ENCODE peak calls at places on chromosome 14, in seven cellular contexts. One of them, this sample, is unnamed.

GRCh38 chr14:61630399-61630798 is 64.9 kb upstream of the HIF1A start:
- DNase-seq in lower leg skin: no peak
- DNase-seq in epithelial cell of proximal tubule: no peak
- DNase-seq in Peyer's patch: no peak
- DNase-seq in lung: no peak
- DNase-seq in epithelial cell of esophagus: no peak
- DNase-seq in GM12865: no peak
- DNase-seq in this sample: no peak

GRCh38 chr14:47948981-47949380 is 273.6 kb upstream of the MDGA2 start:
- DNase-seq in Peyer's patch: no peak
- DNase-seq in epithelial cell of proximal tubule: no peak
- DNase-seq in GM12865: no peak
- DNase-seq in lower leg skin: no peak
- DNase-seq in lung: no peak
- DNase-seq in epithelial cell of esophagus: no peak
- DNase-seq in this sample: no peak

GRCh38 chr14:59271734-59272133 is 83.3 kb downstream of the DAAM1 start:
- DNase-seq in epithelial cell of proximal tubule: no peak
- DNase-seq in GM12865: no peak
- DNase-seq in Peyer's patch: no peak
- DNase-seq in lower leg skin: no peak
- DNase-seq in epithelial cell of esophagus: peak; percentile 19
- DNase-seq in lung: no peak
- DNase-seq in this sample: peak; percentile 66

GRCh38 chr14:88130057-88130432 is 125.1 kb downstream of the GPR65 start:
- DNase-seq in GM12865: no peak
- DNase-seq in lower leg skin: no peak
- DNase-seq in Peyer's patch: no peak
- DNase-seq in lung: no peak
- DNase-seq in epithelial cell of proximal tubule: no peak
- DNase-seq in epithelial cell of esophagus: no peak
- DNase-seq in this sample: no peak

GRCh38 chr14:23177181-23177580 is 6.3 kb downstream of the SLC7A8 start:
- DNase-seq in lower leg skin: no peak
- DNase-seq in GM12865: no peak
- DNase-seq in epithelial cell of esophagus: no peak
- DNase-seq in epithelial cell of proximal tubule: no peak
- DNase-seq in Peyer's patch: no peak
- DNase-seq in lung: no peak
- DNase-seq in this sample: no peak

GRCh38 chr14:71021347-71022014 is 114.2 kb downstream of the PCNX1 start:
- DNase-seq in GM12865: no peak
- DNase-seq in Peyer's patch: no peak
- DNase-seq in epithelial cell of proximal tubule: no peak
- DNase-seq in lung: no peak
- DNase-seq in epithelial cell of esophagus: no peak
- DNase-seq in lower leg skin: no peak
- DNase-seq in this sample: peak; percentile 73

GRCh38 chr14:21534576-21534975 is 8.4 kb upstream of the SALL2 start:
- DNase-seq in lung: no peak
- DNase-seq in GM12865: no peak
- DNase-seq in Peyer's patch: no peak
- DNase-seq in epithelial cell of esophagus: no peak
- DNase-seq in lower leg skin: no peak
- DNase-seq in epithelial cell of proximal tubule: no peak
- DNase-seq in this sample: no peak

GRCh38 chr14:101062065-101062450 is 158.5 kb upstream of the RTL1 start:
- DNase-seq in Peyer's patch: no peak
- DNase-seq in epithelial cell of esophagus: no peak
- DNase-seq in epithelial cell of proximal tubule: no peak
- DNase-seq in lower leg skin: no peak
- DNase-seq in lung: no peak
- DNase-seq in GM12865: no peak
- DNase-seq in this sample: no peak

GRCh38 chr14:37116933-37117844 is 55.2 kb downstream of the SLC25A21 start:
- DNase-seq in Peyer's patch: no peak
- DNase-seq in GM12865: no peak
- DNase-seq in lung: no peak
- DNase-seq in lower leg skin: no peak
- DNase-seq in epithelial cell of proximal tubule: peak; percentile 52
- DNase-seq in epithelial cell of esophagus: peak; percentile 85
- DNase-seq in this sample: peak; percentile 90

GRCh38 chr14:91252901-91253794 is 8.6 kb upstream of the GPR68 start:
- DNase-seq in epithelial cell of esophagus: no peak
- DNase-seq in lower leg skin: no peak
- DNase-seq in Peyer's patch: no peak
- DNase-seq in lung: no peak
- DNase-seq in GM12865: peak; percentile 34
- DNase-seq in epithelial cell of proximal tubule: no peak
- DNase-seq in this sample: no peak

GRCh38 chr14:26887842-26888241 is 290.0 kb upstream of the NOVA1 start:
- DNase-seq in epithelial cell of esophagus: no peak
- DNase-seq in lower leg skin: peak; percentile 89
- DNase-seq in Peyer's patch: no peak
- DNase-seq in epithelial cell of proximal tubule: no peak
- DNase-seq in GM12865: no peak
- DNase-seq in lung: no peak
- DNase-seq in this sample: peak; percentile 49

GRCh38 chr14:79708991-79709390 is 502.3 kb downstream of the DIO2 start:
- DNase-seq in epithelial cell of proximal tubule: no peak
- DNase-seq in Peyer's patch: no peak
- DNase-seq in epithelial cell of esophagus: peak; percentile 41
- DNase-seq in GM12865: no peak
- DNase-seq in lower leg skin: no peak
- DNase-seq in lung: no peak
- DNase-seq in this sample: no peak

GRCh38 chr14:70086685-70087379 is 101.9 kb downstream of the SLC8A3 start:
- DNase-seq in Peyer's patch: no peak
- DNase-seq in GM12865: peak; percentile 49
- DNase-seq in epithelial cell of proximal tubule: no peak
- DNase-seq in lower leg skin: no peak
- DNase-seq in lung: no peak
- DNase-seq in epithelial cell of esophagus: peak; percentile 68
- DNase-seq in this sample: peak; percentile 62

GRCh38 chr14:75182820-75183219 is 6.4 kb upstream of the TMED10 start:
- DNase-seq in epithelial cell of proximal tubule: no peak
- DNase-seq in lung: no peak
- DNase-seq in epithelial cell of esophagus: peak; percentile 21
- DNase-seq in lower leg skin: no peak
- DNase-seq in Peyer's patch: no peak
- DNase-seq in GM12865: no peak
- DNase-seq in this sample: peak; percentile 83

GRCh38 chr14:68082698-68083291 is 263.2 kb downstream of the RAD51B start:
- DNase-seq in epithelial cell of esophagus: peak; percentile 41
- DNase-seq in lung: no peak
- DNase-seq in epithelial cell of proximal tubule: no peak
- DNase-seq in GM12865: no peak
- DNase-seq in Peyer's patch: no peak
- DNase-seq in lower leg skin: no peak
- DNase-seq in this sample: no peak
- TF ChIP-seq CTCF in epithelial cell of esophagus: no peak
- TF ChIP-seq CTCF in lung: no peak
- TF ChIP-seq CTCF in epithelial cell of proximal tubule: no peak
- TF ChIP-seq CTCF in GM12865: no peak
- TF ChIP-seq CTCF in Peyer's patch: no peak
- TF ChIP-seq CTCF in lower leg skin: no peak
- TF ChIP-seq CTCF in this sample: no peak

GRCh38 chr14:29637406-29637805 is 290.2 kb downstream of the PRKD1 start:
- DNase-seq in GM12865: no peak
- DNase-seq in epithelial cell of esophagus: no peak
- DNase-seq in Peyer's patch: no peak
- DNase-seq in lower leg skin: no peak
- DNase-seq in lung: peak; percentile 56
- DNase-seq in epithelial cell of proximal tubule: peak; percentile 23
- DNase-seq in this sample: peak; percentile 89
- H3K4me3 ChIP-seq in GM12865: no peak overlapping the region
- H3K4me3 ChIP-seq in epithelial cell of esophagus: no peak overlapping the region
- H3K4me3 ChIP-seq in Peyer's patch: no peak overlapping the region
- H3K4me3 ChIP-seq in lower leg skin: no peak overlapping the region
- H3K4me3 ChIP-seq in lung: no peak overlapping the region
- H3K4me3 ChIP-seq in epithelial cell of proximal tubule: no peak overlapping the region
- H3K4me3 ChIP-seq in this sample: no peak overlapping the region

GRCh38 chr14:99231850-99232401 is 40.1 kb downstream of the BCL11B start:
- DNase-seq in lung: no peak
- DNase-seq in epithelial cell of esophagus: no peak
- DNase-seq in epithelial cell of proximal tubule: no peak
- DNase-seq in GM12865: no peak
- DNase-seq in lower leg skin: no peak
- DNase-seq in Peyer's patch: no peak
- DNase-seq in this sample: no peak
- TF ChIP-seq CTCF in lung: no peak
- TF ChIP-seq CTCF in epithelial cell of esophagus: no peak
- TF ChIP-seq CTCF in epithelial cell of proximal tubule: no peak
- TF ChIP-seq CTCF in GM12865: no peak
- TF ChIP-seq CTCF in lower leg skin: no peak
- TF ChIP-seq CTCF in Peyer's patch: no peak
- TF ChIP-seq CTCF in this sample: no peak

GRCh38 chr14:54730156-54730961 is 163.4 kb downstream of the SAMD4A start:
- DNase-seq in GM12865: peak; percentile 85
- DNase-seq in epithelial cell of esophagus: no peak
- DNase-seq in lower leg skin: no peak
- DNase-seq in Peyer's patch: peak; percentile 67
- DNase-seq in lung: no peak
- DNase-seq in epithelial cell of proximal tubule: no peak
- DNase-seq in this sample: peak; percentile 61
- H3K4me3 ChIP-seq in GM12865: no peak overlapping the region
- H3K4me3 ChIP-seq in epithelial cell of esophagus: no peak overlapping the region
- H3K4me3 ChIP-seq in lower leg skin: no peak overlapping the region
- H3K4me3 ChIP-seq in Peyer's patch: peak overlapping the region; percentile 3
- H3K4me3 ChIP-seq in lung: no peak overlapping the region
- H3K4me3 ChIP-seq in epithelial cell of proximal tubule: peak overlapping the region; percentile 12
- H3K4me3 ChIP-seq in this sample: peak overlapping the region; percentile 47

GRCh38 chr14:66140213-66140918 is 345.8 kb upstream of the CCDC196 start:
- DNase-seq in epithelial cell of esophagus: no peak
- DNase-seq in lower leg skin: no peak
- DNase-seq in lung: no peak
- DNase-seq in Peyer's patch: no peak
- DNase-seq in epithelial cell of proximal tubule: no peak
- DNase-seq in GM12865: peak; percentile 58
- DNase-seq in this sample: no peak
- TF ChIP-seq CTCF in epithelial cell of esophagus: no peak
- TF ChIP-seq CTCF in lower leg skin: no peak
- TF ChIP-seq CTCF in lung: no peak
- TF ChIP-seq CTCF in Peyer's patch: no peak
- TF ChIP-seq CTCF in epithelial cell of proximal tubule: no peak
- TF ChIP-seq CTCF in GM12865: no peak
- TF ChIP-seq CTCF in this sample: no peak

GRCh38 chr14:98923596-98923995 is 348.4 kb downstream of the BCL11B start:
- DNase-seq in epithelial cell of esophagus: peak; percentile 53
- DNase-seq in lung: no peak
- DNase-seq in Peyer's patch: no peak
- DNase-seq in GM12865: no peak
- DNase-seq in epithelial cell of proximal tubule: no peak
- DNase-seq in lower leg skin: no peak
- DNase-seq in this sample: no peak

GRCh38 chr14:98924046-98924445 is 348.0 kb downstream of the BCL11B start:
- DNase-seq in epithelial cell of esophagus: no peak
- DNase-seq in lower leg skin: peak; percentile 64
- DNase-seq in Peyer's patch: no peak
- DNase-seq in lung: no peak
- DNase-seq in GM12865: no peak
- DNase-seq in epithelial cell of proximal tubule: no peak
- DNase-seq in this sample: no peak

GRCh38 chr14:98926151-98926550 is 345.8 kb downstream of the BCL11B start:
- DNase-seq in GM12865: no peak
- DNase-seq in epithelial cell of esophagus: no peak
- DNase-seq in Peyer's patch: no peak
- DNase-seq in lung: no peak
- DNase-seq in epithelial cell of proximal tubule: no peak
- DNase-seq in lower leg skin: peak; percentile 90
- DNase-seq in this sample: no peak

GRCh38 chr14:98926802-98927201 is 345.2 kb downstream of the BCL11B start:
- DNase-seq in lung: no peak
- DNase-seq in epithelial cell of proximal tubule: no peak
- DNase-seq in GM12865: no peak
- DNase-seq in epithelial cell of esophagus: no peak
- DNase-seq in lower leg skin: peak; percentile 32
- DNase-seq in Peyer's patch: no peak
- DNase-seq in this sample: no peak

GRCh38 chr14:98925362-98926040 is 346.5 kb downstream of the BCL11B start:
- DNase-seq in epithelial cell of esophagus: no peak
- DNase-seq in GM12865: peak; percentile 5
- DNase-seq in epithelial cell of proximal tubule: no peak
- DNase-seq in Peyer's patch: no peak
- DNase-seq in lower leg skin: peak; percentile 59
- DNase-seq in lung: no peak
- DNase-seq in this sample: no peak
- H3K4me3 ChIP-seq in epithelial cell of esophagus: no peak overlapping the region
- H3K4me3 ChIP-seq in GM12865: no peak overlapping the region
- H3K4me3 ChIP-seq in epithelial cell of proximal tubule: no peak overlapping the region
- H3K4me3 ChIP-seq in Peyer's patch: no peak overlapping the region
- H3K4me3 ChIP-seq in lower leg skin: no peak overlapping the region
- H3K4me3 ChIP-seq in lung: no peak overlapping the region
- H3K4me3 ChIP-seq in this sample: no peak overlapping the region

DNA sequence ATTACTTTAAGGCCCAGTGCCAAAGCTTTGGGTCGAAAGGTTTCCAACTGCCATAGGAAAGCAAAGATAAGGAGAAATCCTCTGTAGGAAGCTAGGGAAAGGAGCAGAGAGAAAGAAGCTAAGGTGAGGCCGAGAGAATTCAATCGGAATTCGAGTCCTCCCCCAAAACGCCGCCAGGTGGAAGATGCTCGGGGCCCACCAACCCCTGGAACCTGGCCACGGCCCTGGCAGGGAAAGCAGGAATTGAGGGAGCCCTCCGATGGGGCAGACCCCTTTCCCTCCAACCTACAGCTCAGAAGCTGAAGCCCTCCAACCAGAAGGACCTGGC is 498 bp downstream of the GMFB start:
- DNase-seq in lung: no peak
- DNase-seq in GM12865: no peak
- DNase-seq in epithelial cell of esophagus: peak; percentile 21
- DNase-seq in epithelial cell of proximal tubule: no peak
- DNase-seq in Peyer's patch: no peak
- DNase-seq in lower leg skin: no peak
- DNase-seq in this sample: no peak
- TF ChIP-seq CTCF in lung: no peak
- TF ChIP-seq CTCF in GM12865: peak; percentile 10
- TF ChIP-seq CTCF in epithelial cell of esophagus: peak; percentile 31
- TF ChIP-seq CTCF in epithelial cell of proximal tubule: no peak
- TF ChIP-seq CTCF in Peyer's patch: no peak
- TF ChIP-seq CTCF in lower leg skin: no peak
- TF ChIP-seq CTCF in this sample: peak; percentile 20